ENCODE peak calls at places on chromosomes 12 and 14, in five cellular contexts. F, B, X, E and L are unnamed samples.

GRCh38 chr12:61525331-61525730 is 734.9 kb upstream of the USP15 start:
- DNase-seq in F (no peak), B (no peak), X (no peak), E (no peak), L (no peak)

GRCh38 chr14:35394326-35394725 is 10.2 kb downstream of the NFKBIA start:
- DNase-seq in F (no peak), B (peak), X (no peak), E (no peak), L (no peak)

GRCh38 chr12:131076791-131077747 is 123.4 kb downstream of the ADGRD1 start:
- DNase-seq in F (no peak), B (peak), X (peak), E (peak), L (no peak)

GRCh38 chr14:91272341-91273272 is 28.1 kb upstream of the GPR68 start:
- DNase-seq in F (no peak), B (no peak), X (peak), E (no peak), L (no peak)

GRCh38 chr12:70240677-70241076 is 2.6 kb upstream of the CNOT2 start:
- DNase-seq in F (no peak), B (no peak), X (no peak), E (no peak), L (no peak)

GRCh38 chr12:79374543-79374942 is 316.2 kb downstream of the PAWR start:
- DNase-seq in F (no peak), B (no peak), X (no peak), E (no peak), L (no peak)

GRCh38 chr12:60230103-60230502 is 634.3 kb downstream of the SLC16A7 start:
- DNase-seq in F (no peak), B (no peak), X (no peak), E (no peak), L (no peak)

GRCh38 chr12:69027411-69027811 is 94.4 kb upstream of the CPM start:
- DNase-seq in F (no peak), B (no peak), X (no peak), E (no peak), L (no peak)

GRCh38 chr12:13147688-13148531 is 44.4 kb upstream of the GSG1 start:
- DNase-seq in F (no peak), B (no peak), X (no peak), E (no peak), L (no peak)

GRCh38 chr14:73797540-73797925 is 54.1 kb upstream of the PTGR2 start:
- DNase-seq in F (no peak), B (no peak), X (no peak), E (no peak), L (no peak)

DNA sequence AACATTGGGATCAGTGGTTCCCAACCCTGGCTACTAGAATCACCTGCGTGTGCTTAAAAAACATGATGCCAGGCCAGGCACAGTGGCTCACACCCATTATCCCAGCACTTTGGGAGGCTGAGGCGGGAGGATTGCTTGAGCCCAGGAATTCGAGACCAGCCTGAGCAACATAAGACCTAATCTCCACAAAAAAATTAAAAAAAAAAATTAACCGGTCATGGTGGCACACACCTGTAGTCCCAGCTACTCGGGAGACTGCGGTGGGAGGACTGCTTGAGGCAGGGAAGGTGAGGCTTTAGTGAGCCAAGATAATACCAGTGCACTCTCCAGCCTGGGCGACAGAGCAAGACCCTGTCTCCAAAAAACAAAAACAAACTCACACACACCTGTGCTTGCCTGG is 2.0 kb downstream of the KCTD10 start:
- DNase-seq in F (no peak), B (no peak), X (no peak), E (no peak), L (no peak)
- H3K4me3 ChIP-seq in F (no peak), B (peak), X (no peak), E (no peak), L (no peak)

DNA sequence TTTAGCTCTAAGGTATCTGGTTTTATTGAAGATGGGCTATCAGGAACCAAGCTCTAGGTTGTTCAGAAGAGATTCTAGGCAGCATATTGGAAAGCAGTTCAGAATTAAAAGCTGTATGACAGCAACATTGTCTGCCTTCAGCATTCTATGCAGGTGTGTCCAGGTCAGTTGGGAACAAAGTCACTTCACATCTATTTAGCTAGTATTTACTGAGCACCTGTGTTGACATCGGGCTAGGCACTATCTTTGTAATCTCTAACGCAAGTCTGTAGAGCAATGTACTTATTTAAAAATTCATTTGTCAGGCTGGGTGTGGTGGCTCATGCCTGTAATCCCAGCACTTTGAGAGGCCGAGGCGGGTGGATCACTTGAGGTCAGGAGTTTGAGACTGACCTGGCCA is 6.8 kb upstream of the EID3 start:
- DNase-seq in F (no peak), B (no peak), X (no peak), E (no peak), L (no peak)
- H3K27ac ChIP-seq in F (no peak), B (no peak), X (no peak), E (no peak), L (no peak)

DNA sequence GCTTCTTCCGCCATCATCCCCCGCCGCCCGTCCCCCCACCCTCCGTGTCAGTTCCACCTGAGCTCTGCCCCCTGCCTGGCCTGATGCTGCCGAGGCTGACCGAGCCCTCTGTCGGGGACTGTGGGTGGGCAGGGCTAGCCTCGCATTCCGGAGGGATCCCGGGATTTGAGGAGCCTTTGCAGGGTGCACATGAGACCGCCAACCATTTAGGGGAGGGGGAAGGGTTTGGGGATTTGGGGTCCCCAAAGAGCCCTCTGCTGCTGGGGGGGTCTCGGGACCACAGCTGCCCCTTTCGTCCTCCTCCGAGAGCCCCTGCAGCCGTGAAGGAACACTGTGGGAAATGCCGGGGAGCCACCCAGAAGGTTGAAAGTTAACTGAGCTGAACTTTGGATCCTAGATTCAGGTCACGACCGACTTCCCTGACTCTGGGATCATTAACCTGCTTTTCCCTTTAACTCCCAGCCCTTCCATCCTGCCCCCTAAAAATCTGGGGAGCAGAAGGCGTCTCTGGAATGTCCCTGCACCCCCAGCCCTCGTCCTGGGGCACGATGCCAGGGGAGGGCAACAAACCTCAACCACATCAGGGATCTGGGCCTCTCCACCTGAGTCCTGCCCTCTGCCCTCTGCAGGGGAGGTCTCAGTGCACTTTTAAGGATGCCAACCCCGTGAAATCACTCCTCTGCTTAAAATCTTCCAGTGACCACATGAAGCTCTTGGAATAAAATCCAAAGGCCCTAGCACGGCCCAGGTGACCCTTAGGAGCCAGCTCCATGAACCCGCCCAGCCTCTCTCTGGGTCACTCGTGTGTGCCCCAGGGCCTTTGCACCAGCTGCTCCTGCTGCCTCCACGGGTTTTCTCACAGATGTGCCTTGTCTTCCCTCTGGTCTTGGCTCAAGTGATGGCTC is 94.9 kb downstream of the RFLNA start:
- DNase-seq in F (no peak), B (no peak), X (no peak), E (no peak), L (no peak)
- H3K4me3 ChIP-seq in F (peak), B (peak), X (no peak), E (no peak), L (peak)

DNA sequence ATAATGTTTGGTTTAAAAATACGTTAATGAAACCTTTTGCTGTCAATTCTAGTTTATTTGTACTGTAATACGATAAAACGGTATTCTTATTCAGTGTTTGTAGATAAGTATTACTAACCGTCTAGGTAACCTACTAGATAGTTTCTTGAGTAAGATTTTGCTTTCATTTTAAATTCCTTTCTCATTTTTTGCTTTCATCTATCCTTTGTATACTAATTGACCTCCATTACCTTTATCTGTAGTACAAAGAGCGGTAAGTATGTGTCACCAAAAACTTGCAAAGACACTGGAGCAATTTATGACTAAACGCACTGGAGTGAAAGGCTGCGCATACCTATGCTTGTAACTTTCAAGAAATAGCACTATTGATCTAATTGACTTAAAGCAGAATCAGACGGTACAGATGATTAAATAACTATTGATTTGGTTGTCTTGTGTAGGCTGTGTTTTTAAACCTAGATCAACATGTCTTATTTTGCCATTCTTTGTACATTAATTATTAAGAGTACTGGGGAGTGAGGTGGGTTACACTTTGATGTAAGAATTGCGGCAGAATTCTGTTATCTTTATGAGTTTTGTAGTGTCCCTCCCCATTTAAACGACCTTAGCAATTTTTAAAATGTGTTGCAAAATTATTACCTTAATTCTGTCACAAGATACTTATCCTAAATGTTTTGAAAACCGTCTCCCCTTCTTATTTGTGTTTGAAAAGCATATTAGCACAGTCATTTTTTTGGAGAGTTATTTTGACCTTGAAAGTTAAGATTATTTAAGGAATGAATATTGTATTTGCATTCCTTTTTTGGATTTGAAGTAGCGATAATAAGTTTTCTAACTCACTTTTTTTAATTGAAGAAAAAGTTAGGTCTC is 1.9 kb downstream of the ARHGAP5 start:
- DNase-seq in F (no peak), B (no peak), X (no peak), E (no peak), L (no peak)
- H3K27ac ChIP-seq in F (peak), B (peak), X (peak), E (no peak), L (peak)

DNA sequence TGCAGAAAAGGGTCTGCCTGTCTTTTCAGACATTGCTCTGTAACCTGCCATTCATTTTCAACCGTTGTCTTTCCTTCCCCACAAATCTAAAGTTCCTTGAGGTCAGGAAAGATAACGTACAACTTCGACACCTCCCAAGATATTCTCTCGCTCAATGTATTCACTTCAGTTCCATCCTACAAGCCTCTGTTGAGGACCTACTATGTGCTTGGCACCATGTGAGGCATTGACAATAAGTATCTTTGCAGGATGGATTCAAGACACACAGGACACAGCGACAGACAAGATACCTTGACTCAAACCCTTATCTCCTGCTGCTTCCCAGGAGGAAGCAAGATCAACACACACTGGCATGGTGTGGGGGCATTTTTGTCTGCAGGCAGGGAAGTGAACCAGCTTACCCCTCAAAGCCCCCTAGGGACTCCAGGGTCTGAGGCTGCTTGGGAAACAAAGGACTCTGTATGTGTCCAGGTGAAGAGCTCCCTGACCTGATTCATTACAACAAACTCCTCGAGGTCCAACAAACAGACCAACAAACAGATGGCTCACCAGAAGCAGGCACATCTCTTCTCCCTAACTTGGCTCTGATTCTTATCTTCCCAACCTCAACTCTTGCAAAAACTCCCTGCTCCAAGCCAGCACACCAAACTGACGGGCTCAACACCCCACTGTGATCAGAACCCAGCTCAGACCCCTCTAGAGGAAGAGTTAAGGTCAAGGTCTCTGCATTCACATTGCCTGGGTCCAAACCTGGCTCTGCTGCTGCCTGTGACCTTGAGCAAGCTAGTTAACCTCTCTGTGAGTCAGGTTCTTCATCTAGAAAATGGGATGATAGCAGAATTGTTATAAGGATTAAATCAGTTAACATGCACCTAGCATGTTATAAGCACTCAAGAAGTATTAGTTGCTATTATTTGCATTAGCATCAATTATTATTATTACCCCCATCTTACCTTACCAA is 6.3 kb downstream of the NUAK1 start:
- DNase-seq in F (no peak), B (no peak), X (no peak), E (no peak), L (no peak)
- H3K4me3 ChIP-seq in F (no peak), B (peak), X (no peak), E (no peak), L (no peak)

GRCh38 chr12:111761099-111761498 is 5.6 kb upstream of the ALDH2 start:
- DNase-seq in F (no peak), B (no peak), X (peak), E (no peak), L (no peak)
- H3K27ac ChIP-seq in F (no peak), B (no peak), X (no peak), E (no peak), L (no peak)